ENCODE peak calls at places on chromosomes 13 and 19, in six cellular contexts. One of them, this sample, is unnamed.

GRCh38 chr19:48852292-48852691 is 16.0 kb upstream of the HSD17B14 start:
- DNase-seq in HEK293T: no peak
- DNase-seq in HepG2: no peak
- DNase-seq in K562: no peak
- DNase-seq in WTC11: no peak
- DNase-seq in HCT116: no peak
- DNase-seq in this sample: no peak

GRCh38 chr19:45600340-45600885 is 1.6 kb downstream of the GPR4 start:
- DNase-seq in WTC11: no peak
- DNase-seq in HCT116: no peak
- DNase-seq in K562: no peak
- DNase-seq in HepG2: no peak
- DNase-seq in HEK293T: no peak
- DNase-seq in this sample: no peak

GRCh38 chr13:41137951-41138350 is 5.3 kb upstream of the KBTBD6 start:
- DNase-seq in WTC11: no peak
- DNase-seq in HepG2: no peak
- DNase-seq in K562: no peak
- DNase-seq in HEK293T: no peak
- DNase-seq in HCT116: no peak
- DNase-seq in this sample: no peak

GRCh38 chr19:7395360-7395781 is 46.6 kb downstream of the ARHGEF18 start:
- DNase-seq in HEK293T: peak
- DNase-seq in HCT116: no peak
- DNase-seq in K562: peak
- DNase-seq in HepG2: no peak
- DNase-seq in WTC11: no peak
- DNase-seq in this sample: no peak

GRCh38 chr19:33518541-33518940 is 3.0 kb downstream of the PEPD start:
- DNase-seq in HEK293T: no peak
- DNase-seq in HCT116: no peak
- DNase-seq in WTC11: no peak
- DNase-seq in HepG2: no peak
- DNase-seq in K562: no peak
- DNase-seq in this sample: no peak

GRCh38 chr19:47573076-47574026 is at the start of gene ZNF541:
- DNase-seq in HepG2: no peak
- DNase-seq in HEK293T: no peak
- DNase-seq in K562: peak
- DNase-seq in WTC11: peak
- DNase-seq in HCT116: no peak
- DNase-seq in this sample: no peak

GRCh38 chr19:48421548-48421947 is 24.2 kb upstream of the GRWD1 start:
- DNase-seq in HCT116: no peak
- DNase-seq in K562: no peak
- DNase-seq in HepG2: no peak
- DNase-seq in HEK293T: no peak
- DNase-seq in WTC11: no peak
- DNase-seq in this sample: no peak

GRCh38 chr13:99417151-99417820 is 84.0 kb upstream of the TM9SF2 start:
- DNase-seq in HEK293T: no peak
- DNase-seq in HCT116: no peak
- DNase-seq in K562: no peak
- DNase-seq in WTC11: peak
- DNase-seq in HepG2: no peak
- DNase-seq in this sample: no peak

GRCh38 chr13:24267283-24267682 is 42.1 kb upstream of the C1QTNF9 start:
- DNase-seq in WTC11: no peak
- DNase-seq in HEK293T: no peak
- DNase-seq in HepG2: no peak
- DNase-seq in HCT116: no peak
- DNase-seq in K562: no peak
- DNase-seq in this sample: peak

GRCh38 chr13:91368676-91369425 is 21.4 kb downstream of the MIR17HG start:
- DNase-seq in HEK293T: no peak
- DNase-seq in HepG2: no peak
- DNase-seq in HCT116: no peak
- DNase-seq in WTC11: no peak
- DNase-seq in K562: no peak
- DNase-seq in this sample: no peak

GRCh38 chr13:37869756-37870488 is at the start of gene TRPC4:
- DNase-seq in K562: peak
- DNase-seq in HEK293T: peak
- DNase-seq in HCT116: no peak
- DNase-seq in HepG2: peak
- DNase-seq in WTC11: peak
- DNase-seq in this sample: no peak

GRCh38 chr13:75225288-75225687 is 256.7 kb downstream of the TBC1D4 start:
- DNase-seq in HCT116: no peak
- DNase-seq in WTC11: no peak
- DNase-seq in K562: no peak
- DNase-seq in HEK293T: no peak
- DNase-seq in HepG2: no peak
- DNase-seq in this sample: no peak

GRCh38 chr13:41177616-41178015 is 16.8 kb downstream of the KBTBD7 start:
- DNase-seq in K562: no peak
- DNase-seq in WTC11: no peak
- DNase-seq in HEK293T: no peak
- DNase-seq in HepG2: no peak
- DNase-seq in HCT116: no peak
- DNase-seq in this sample: no peak

GRCh38 chr19:17391371-17392151 is 2.4 kb downstream of the CCDC194 start:
- DNase-seq in HepG2: no peak
- DNase-seq in HCT116: no peak
- DNase-seq in K562: no peak
- DNase-seq in WTC11: peak
- DNase-seq in HEK293T: no peak
- DNase-seq in this sample: no peak

GRCh38 chr19:17389957-17390664 is 3.9 kb downstream of the CCDC194 start:
- DNase-seq in HepG2: no peak
- DNase-seq in K562: no peak
- DNase-seq in HEK293T: no peak
- DNase-seq in WTC11: no peak
- DNase-seq in HCT116: no peak
- DNase-seq in this sample: no peak

GRCh38 chr19:17390665-17391370 is 3.2 kb downstream of the CCDC194 start:
- DNase-seq in HCT116: peak
- DNase-seq in HEK293T: peak
- DNase-seq in WTC11: peak
- DNase-seq in K562: peak
- DNase-seq in HepG2: peak
- DNase-seq in this sample: no peak

GRCh38 chr19:17385878-17386611 is 8.0 kb downstream of the CCDC194 start:
- DNase-seq in HepG2: peak
- DNase-seq in WTC11: peak
- DNase-seq in HCT116: no peak
- DNase-seq in HEK293T: peak
- DNase-seq in K562: peak
- DNase-seq in this sample: no peak

DNA sequence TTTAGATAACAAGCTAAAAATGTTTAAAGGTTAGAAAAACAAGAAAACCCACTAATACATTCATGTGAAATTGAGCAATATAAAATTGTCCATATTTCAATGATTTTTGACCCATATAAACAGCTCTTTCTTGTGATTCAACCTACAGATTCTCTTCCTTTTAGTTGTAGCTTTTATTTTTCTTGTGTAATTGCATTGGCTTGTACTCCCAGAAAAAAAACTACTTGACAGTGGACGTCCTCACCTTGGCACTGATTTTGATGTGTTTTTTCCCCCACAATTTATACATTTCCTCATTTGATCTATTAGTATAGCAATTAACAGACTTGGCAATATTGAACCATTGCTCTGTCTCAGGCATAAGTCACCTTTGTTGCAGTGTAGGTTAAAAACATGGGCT is 4.7 kb downstream of the CCDC194 start:
- DNase-seq in HepG2: no peak
- DNase-seq in HCT116: no peak
- DNase-seq in WTC11: no peak
- DNase-seq in K562: no peak
- DNase-seq in HEK293T: no peak
- DNase-seq in this sample: no peak
- TF ChIP-seq SP1 in HepG2: no peak
- TF ChIP-seq SP1 in HCT116: no peak
- TF ChIP-seq SP1 in WTC11: no peak
- TF ChIP-seq SP1 in K562: no peak
- TF ChIP-seq SP1 in HEK293T: no peak
- TF ChIP-seq SP1 in this sample: no peak

GRCh38 chr19:29288276-29288675 is 75.3 kb upstream of the UQCRFS1 start:
- DNase-seq in WTC11: no peak
- DNase-seq in HepG2: no peak
- DNase-seq in K562: no peak
- DNase-seq in HCT116: no peak
- DNase-seq in HEK293T: no peak
- DNase-seq in this sample: no peak
- TF ChIP-seq SP1 in WTC11: no peak
- TF ChIP-seq SP1 in HepG2: no peak
- TF ChIP-seq SP1 in K562: no peak
- TF ChIP-seq SP1 in HCT116: no peak
- TF ChIP-seq SP1 in HEK293T: no peak
- TF ChIP-seq SP1 in this sample: no peak

GRCh38 chr13:112955271-112955937 is 13.6 kb upstream of the MCF2L start:
- DNase-seq in HEK293T: no peak
- DNase-seq in K562: no peak
- DNase-seq in HepG2: no peak
- DNase-seq in HCT116: no peak
- DNase-seq in WTC11: no peak
- DNase-seq in this sample: no peak

GRCh38 chr13:112952759-112953541 is 16.1 kb upstream of the MCF2L start:
- DNase-seq in HEK293T: no peak
- DNase-seq in HepG2: peak
- DNase-seq in HCT116: no peak
- DNase-seq in WTC11: no peak
- DNase-seq in K562: no peak
- DNase-seq in this sample: no peak

GRCh38 chr13:112953591-112954487 is 15.2 kb upstream of the MCF2L start:
- DNase-seq in WTC11: no peak
- DNase-seq in HepG2: peak
- DNase-seq in K562: no peak
- DNase-seq in HCT116: no peak
- DNase-seq in HEK293T: no peak
- DNase-seq in this sample: no peak

GRCh38 chr13:112955956-112956355 is 13.1 kb upstream of the MCF2L start:
- DNase-seq in K562: no peak
- DNase-seq in HepG2: no peak
- DNase-seq in WTC11: no peak
- DNase-seq in HCT116: no peak
- DNase-seq in HEK293T: no peak
- DNase-seq in this sample: no peak

GRCh38 chr13:112954488-112955270 is 14.3 kb upstream of the MCF2L start:
- DNase-seq in K562: no peak
- DNase-seq in HepG2: no peak
- DNase-seq in WTC11: no peak
- DNase-seq in HCT116: no peak
- DNase-seq in HEK293T: no peak
- DNase-seq in this sample: no peak
- TF ChIP-seq SP1 in K562: no peak
- TF ChIP-seq SP1 in HepG2: no peak
- TF ChIP-seq SP1 in WTC11: no peak
- TF ChIP-seq SP1 in HCT116: no peak
- TF ChIP-seq SP1 in HEK293T: no peak
- TF ChIP-seq SP1 in this sample: no peak

GRCh38 chr19:35378356-35378755 is 7.5 kb downstream of the GPR42 start:
- DNase-seq in HCT116: no peak
- DNase-seq in K562: no peak
- DNase-seq in WTC11: no peak
- DNase-seq in HepG2: no peak
- DNase-seq in HEK293T: no peak
- DNase-seq in this sample: no peak
- TF ChIP-seq SP1 in HCT116: no peak
- TF ChIP-seq SP1 in K562: no peak
- TF ChIP-seq SP1 in WTC11: no peak
- TF ChIP-seq SP1 in HepG2: no peak
- TF ChIP-seq SP1 in HEK293T: no peak
- TF ChIP-seq SP1 in this sample: no peak